ENCODE peak calls at places on chromosomes 6 and 20, in seven cellular contexts. E is cardiac fibroblast, N is MM.1S, S is LNCaP clone FGC, T is fibroblast of pulmonary artery, K is GM12865, Q is PC-3. W is an unnamed sample.

GRCh38 chr6:6592836-6593235 is 4.3 kb downstream of the LY86 start:
- DNase-seq in E (no peak), N (no peak), S (no peak), T (no peak), K (peak; percentile 68), Q (no peak), W (no peak)

GRCh38 chr20:5214826-5215225 is 88.0 kb downstream of the CDS2 start:
- DNase-seq in E (no peak), N (no peak), S (no peak), T (no peak), K (no peak), Q (no peak), W (no peak)

GRCh38 chr6:136420853-136421252 is 129.4 kb downstream of the MAP7 start:
- DNase-seq in E (no peak), N (no peak), S (no peak), T (no peak), K (no peak), Q (no peak), W (no peak)

GRCh38 chr6:127191716-127192115 is 73.2 kb downstream of the RSPO3 start:
- DNase-seq in E (no peak), N (no peak), S (no peak), T (peak; percentile 38), K (no peak), Q (no peak), W (no peak)

GRCh38 chr20:3753098-3753497 is 14.5 kb downstream of the ADISSP start:
- DNase-seq in E (peak; percentile 85), N (no peak), S (no peak), T (peak; percentile 86), K (peak; percentile 73), Q (peak; percentile 68), W (peak; percentile 84)

GRCh38 chr6:118574051-118574865 is 26.2 kb downstream of the PLN start:
- DNase-seq in E (no peak), N (no peak), S (no peak), T (no peak), K (peak; percentile 8), Q (no peak), W (no peak)

GRCh38 chr6:15080895-15081294 is 165.0 kb upstream of the JARID2 start:
- DNase-seq in E (no peak), N (no peak), S (no peak), T (no peak), K (no peak), Q (no peak), W (no peak)

GRCh38 chr6:48990746-48991145 is 472.3 kb downstream of the MMUT start:
- DNase-seq in E (no peak), N (no peak), S (no peak), T (no peak), K (peak; percentile 18), Q (no peak), W (no peak)

GRCh38 chr6:3227363-3228045 is at the start of gene TUBB2B:
- DNase-seq in E (peak; percentile 11), N (no peak), S (no peak), T (no peak), K (peak; percentile 39), Q (no peak), W (peak; percentile 5)

GRCh38 chr6:160974304-160974771 is 17.2 kb upstream of the MAP3K4 start:
- DNase-seq in E (peak; percentile 96), N (no peak), S (no peak), T (peak; percentile 92), K (no peak), Q (no peak), W (no peak)

GRCh38 chr20:19918965-19919329 is 98.2 kb upstream of the NAA20 start:
- DNase-seq in E (no peak), N (no peak), S (no peak), T (no peak), K (no peak), Q (no peak), W (no peak)

DNA sequence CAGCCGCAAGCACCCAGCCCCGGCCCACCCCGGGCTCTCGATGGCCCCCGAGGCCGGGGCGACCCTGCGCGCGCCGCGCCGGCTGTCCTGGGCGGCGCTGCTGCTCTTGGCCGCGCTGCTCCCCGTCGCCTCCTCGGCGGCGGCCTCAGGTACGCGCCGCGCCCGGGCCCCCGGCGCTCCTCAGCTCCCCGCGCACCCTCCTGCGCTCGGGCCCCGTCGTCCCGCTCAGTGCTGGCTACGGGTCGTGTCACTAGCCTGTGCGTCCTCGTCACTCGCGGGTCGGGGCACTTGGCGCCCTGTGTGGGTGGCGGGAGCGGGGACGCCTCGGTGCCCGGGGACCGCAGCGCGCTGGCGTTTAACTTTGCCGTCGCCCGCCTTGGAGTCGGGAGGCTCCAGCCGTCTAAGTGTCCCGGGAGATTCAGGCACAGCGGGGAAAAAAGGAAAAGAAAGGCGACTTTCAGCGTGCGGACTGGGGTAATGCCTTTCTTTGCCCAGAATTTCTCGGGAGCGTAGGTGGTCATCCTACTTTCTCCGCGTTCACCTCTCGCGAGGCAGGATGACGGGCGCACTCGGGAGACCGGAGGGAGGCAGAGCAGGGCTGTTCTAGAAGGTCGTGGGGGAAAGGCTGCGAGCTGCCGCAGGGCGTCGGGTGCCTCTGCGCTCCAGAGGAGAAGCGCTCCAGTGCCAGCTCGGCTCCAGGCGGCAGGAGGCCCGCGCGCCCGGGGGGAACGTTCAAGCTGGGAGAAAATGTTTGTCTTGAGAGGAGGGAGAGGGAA is 545 bp downstream of the FNDC1 start:
- DNase-seq in E (peak; percentile 41), N (no peak), S (no peak), T (peak; percentile 29), K (no peak), Q (no peak), W (peak; percentile 92)
- H3K4me3 ChIP-seq in E (peak overlapping the region; percentile 34), N (no peak overlapping the region), S (no peak overlapping the region), T (peak overlapping the region; percentile 27), K (no peak overlapping the region), Q (no peak overlapping the region), W (peak overlapping the region; percentile 70)

DNA sequence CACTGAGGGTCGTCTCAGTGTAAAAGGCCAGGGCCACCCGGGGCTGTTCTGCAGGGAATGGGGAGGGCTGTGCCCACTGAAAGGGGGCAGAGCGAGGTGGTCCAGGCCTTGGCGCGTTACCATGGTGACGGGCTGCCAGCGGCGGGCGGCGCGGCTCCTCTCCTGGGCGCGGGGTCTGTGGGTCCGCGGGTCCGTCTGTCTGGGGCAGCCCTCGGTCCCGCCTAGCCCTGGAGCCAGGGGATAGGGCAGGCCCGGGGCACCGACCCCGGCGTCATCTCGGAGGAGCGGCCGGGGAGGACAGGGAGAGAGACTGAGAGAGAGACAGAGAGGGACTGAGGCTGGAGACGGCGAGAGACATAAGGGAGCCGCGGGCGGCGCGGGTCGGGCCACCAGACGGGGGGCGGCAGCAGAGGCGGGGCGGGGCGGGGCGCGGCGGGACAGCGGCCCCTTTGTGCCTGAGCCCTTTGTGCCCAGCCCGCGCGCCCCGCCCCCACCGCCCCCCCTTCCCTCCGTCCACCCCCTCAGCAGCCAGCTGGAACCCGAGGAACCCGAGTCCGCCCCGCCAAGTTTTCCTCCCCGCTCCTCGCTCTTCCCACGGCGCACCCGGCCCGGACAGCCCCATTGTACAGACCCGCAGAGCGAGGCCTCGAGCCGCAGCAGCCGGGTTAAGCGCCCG is at the start of gene KIAA1755:
- DNase-seq in E (no peak), N (no peak), S (no peak), T (no peak), K (no peak), Q (no peak), W (no peak)
- H3K4me3 ChIP-seq in E (peak within 1 kb of the TSS; percentile 35), N (no peak within 1 kb of the TSS), S (no peak within 1 kb of the TSS), T (peak within 1 kb of the TSS; percentile 28), K (no peak within 1 kb of the TSS), Q (no peak within 1 kb of the TSS), W (no peak within 1 kb of the TSS)

GRCh38 chr6:157994126-157994795 is 12.6 kb downstream of the SYNJ2 start:
- DNase-seq in E (no peak), N (peak; percentile 7), S (no peak), T (no peak), K (no peak), Q (no peak), W (no peak)
- H3K4me3 ChIP-seq in E (no peak overlapping the region), N (no peak overlapping the region), S (no peak overlapping the region), T (no peak overlapping the region), K (no peak overlapping the region), Q (no peak overlapping the region), W (no peak overlapping the region)

GRCh38 chr6:112253842-112254816 is at the start of gene LAMA4:
- DNase-seq in E (peak; percentile 92), N (no peak), S (no peak), T (peak; percentile 88), K (no peak), Q (peak; percentile 50), W (no peak)
- H3K4me3 ChIP-seq in E (peak within 1 kb of the TSS; percentile 96), N (no peak within 1 kb of the TSS), S (peak within 1 kb of the TSS; percentile 43), T (peak within 1 kb of the TSS; percentile 83), K (peak within 1 kb of the TSS; percentile 31), Q (peak within 1 kb of the TSS; percentile 80), W (no peak within 1 kb of the TSS)

DNA sequence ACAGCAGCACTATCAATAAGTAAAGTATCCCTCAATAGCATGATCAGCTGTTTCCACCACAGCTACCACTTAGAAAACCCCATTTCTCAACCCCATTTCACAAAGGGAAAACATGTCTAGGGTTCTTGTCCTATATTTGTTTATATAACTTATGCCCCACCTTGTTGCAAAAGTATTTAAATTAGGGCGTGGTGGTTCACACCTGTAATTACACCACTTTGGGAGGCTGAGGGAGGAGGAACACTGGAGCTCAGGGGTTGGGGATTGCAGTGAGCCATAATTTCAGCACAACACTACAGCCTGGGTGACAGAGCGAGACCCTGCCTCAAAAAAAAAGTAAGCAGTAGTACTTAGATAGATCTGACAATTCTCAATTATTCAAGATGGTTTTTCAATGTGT is 3.7 kb downstream of the MRPL14 start:
- DNase-seq in E (no peak), N (no peak), S (no peak), T (no peak), K (no peak), Q (no peak), W (no peak)
- H3K4me3 ChIP-seq in E (no peak overlapping the region), N (no peak overlapping the region), S (no peak overlapping the region), T (no peak overlapping the region), K (no peak overlapping the region), Q (peak overlapping the region; percentile 82), W (no peak overlapping the region)

GRCh38 chr20:40262219-40262618 is 426.8 kb downstream of the MAFB start:
- DNase-seq in E (no peak), N (no peak), S (no peak), T (no peak), K (no peak), Q (no peak), W (no peak)

GRCh38 chr20:40268321-40269075 is 420.5 kb downstream of the MAFB start:
- DNase-seq in E (no peak), N (no peak), S (no peak), T (no peak), K (no peak), Q (no peak), W (no peak)

DNA sequence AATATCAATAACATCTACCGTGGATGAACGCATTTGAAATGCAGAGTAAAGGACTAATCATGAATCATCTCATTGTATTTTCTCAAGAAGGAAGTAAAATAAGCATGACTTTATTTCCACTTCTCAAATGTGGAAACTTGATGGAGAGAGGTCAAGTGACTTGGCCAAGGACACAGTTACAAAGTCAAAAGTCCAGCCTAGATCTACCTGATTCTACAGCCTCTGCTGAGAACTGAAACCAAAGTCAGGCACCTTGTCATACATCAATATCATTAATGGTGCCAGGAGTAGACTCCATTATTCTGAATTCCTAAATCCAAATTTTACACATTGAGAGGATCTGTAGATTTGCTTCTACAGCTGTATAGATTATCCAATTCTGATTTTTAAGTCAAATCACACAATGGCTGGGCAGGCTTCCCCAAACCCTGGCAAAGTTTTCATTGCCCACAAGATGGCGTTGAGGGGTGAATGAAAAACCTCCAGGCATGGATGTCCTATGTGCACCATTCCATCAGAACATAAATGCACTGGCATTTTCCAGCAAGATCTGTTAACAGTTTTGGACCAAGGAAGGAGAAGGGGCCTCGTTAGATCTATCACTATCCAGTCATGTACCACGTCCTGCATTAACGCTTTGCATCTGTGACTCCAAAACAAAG is 423.0 kb downstream of the MAFB start:
- DNase-seq in E (peak; percentile 71), N (peak; percentile 22), S (no peak), T (peak; percentile 59), K (peak; percentile 3), Q (peak; percentile 23), W (peak; percentile 69)
- H3K4me3 ChIP-seq in E (no peak overlapping the region), N (no peak overlapping the region), S (no peak overlapping the region), T (no peak overlapping the region), K (no peak overlapping the region), Q (no peak overlapping the region), W (no peak overlapping the region)